ENCODE peak calls at places on chromosomes 13 and 19, in six cellular contexts. B is NCI-H345; V is Calu3; C is tibial nerve; Q is activated naive CD4-positive, alpha-beta T cell treated with anti-CD3 and anti-CD28 coated beads for 36 hours; S is body of pancreas. P is an unnamed sample.

GRCh38 chr19:38209671-38210457 is 14.2 kb downstream of the DPF1 start:
- DNase-seq in B (no peak), V (no peak), C (peak), Q (no peak), S (no peak), P (peak)

GRCh38 chr19:50902640-50903039 is 8.6 kb downstream of the KLK4 start:
- DNase-seq in B (no peak), V (no peak), C (no peak), Q (no peak), S (no peak), P (no peak)

GRCh38 chr19:35349614-35350521 is 2.2 kb downstream of the FFAR1 start:
- DNase-seq in B (no peak), V (no peak), C (no peak), Q (no peak), S (no peak), P (no peak)

GRCh38 chr13:56332671-56333070 is 808.0 kb upstream of the PRR20A start:
- DNase-seq in B (no peak), V (no peak), C (no peak), Q (no peak), S (no peak), P (no peak)

GRCh38 chr13:112618501-112618900 is 30.5 kb upstream of the TUBGCP3 start:
- DNase-seq in B (no peak), V (no peak), C (no peak), Q (no peak), S (no peak), P (no peak)

GRCh38 chr13:30142502-30143211 is 164.7 kb downstream of the KATNAL1 start:
- DNase-seq in B (no peak), V (peak), C (no peak), Q (peak), S (peak), P (peak)

GRCh38 chr13:110028311-110028710 is 241.9 kb upstream of the IRS2 start:
- DNase-seq in B (no peak), V (no peak), C (no peak), Q (no peak), S (no peak), P (no peak)

GRCh38 chr19:7658219-7658686 is 10.6 kb upstream of the RETN start:
- DNase-seq in B (no peak), V (no peak), C (no peak), Q (peak), S (no peak), P (no peak)

GRCh38 chr13:44406617-44407016 is 33.0 kb downstream of the SERP2 start:
- DNase-seq in B (no peak), V (no peak), C (no peak), Q (no peak), S (no peak), P (no peak)

GRCh38 chr13:52600666-52601065 is 41.6 kb upstream of the HNRNPA1L2 start:
- DNase-seq in B (no peak), V (no peak), C (no peak), Q (no peak), S (no peak), P (no peak)

GRCh38 chr13:43815204-43815603 is 28.4 kb upstream of the ENOX1 start:
- DNase-seq in B (no peak), V (no peak), C (no peak), Q (no peak), S (no peak), P (peak)

GRCh38 chr19:5147074-5147970 is 178.4 kb downstream of the KDM4B start:
- DNase-seq in B (no peak), V (no peak), C (no peak), Q (no peak), S (no peak), P (no peak)

GRCh38 chr13:113771709-113772331 is 12.8 kb downstream of the TMEM255B start:
- DNase-seq in B (no peak), V (no peak), C (no peak), Q (no peak), S (no peak), P (peak)

GRCh38 chr19:5191091-5191490 is 149.5 kb downstream of the PTPRS start:
- DNase-seq in B (no peak), V (no peak), C (no peak), Q (no peak), S (no peak), P (no peak)

GRCh38 chr19:41226053-41226873 is 7.2 kb downstream of the AXL start:
- DNase-seq in B (no peak), V (peak), C (peak), Q (peak), S (peak), P (peak)

GRCh38 chr13:39590466-39591036 is 12.4 kb downstream of the LHFPL6 start:
- DNase-seq in B (no peak), V (no peak), C (no peak), Q (no peak), S (no peak), P (peak)

GRCh38 chr19:33245948-33246728 is 20.5 kb upstream of the SLC7A10 start:
- DNase-seq in B (no peak), V (no peak), C (no peak), Q (peak), S (no peak), P (no peak)

GRCh38 chr19:11849264-11849615 is 714 bp downstream of the ZNF439 start:
- DNase-seq in B (no peak), V (no peak), C (no peak), Q (peak), S (no peak), P (no peak)

GRCh38 chr19:7743425-7743841 is 3.9 kb downstream of the CD209 start:
- DNase-seq in B (no peak), V (no peak), C (no peak), Q (peak), S (no peak), P (no peak)

GRCh38 chr19:27718262-27718661 is 1494.7 kb downstream of the UQCRFS1 start:
- DNase-seq in B (no peak), V (no peak), C (no peak), Q (no peak), S (no peak), P (no peak)

GRCh38 chr19:51019544-51019925 is at the start of gene KLK10:
- DNase-seq in B (no peak), V (peak), C (no peak), Q (no peak), S (no peak), P (no peak)

GRCh38 chr13:48094404-48094780 is 512 bp downstream of the MED4 start:
- DNase-seq in B (no peak), V (no peak), C (no peak), Q (peak), S (no peak), P (no peak)